ENCODE peak calls at places on chromosomes 12 and 14, in six cellular contexts. One of them, this sample, is unnamed.

GRCh38 chr12:19200261-19200660 is 70.7 kb downstream of the PLEKHA5 start:
- DNase-seq in sigmoid colon: no peak
- DNase-seq in esophagus squamous epithelium: no peak
- DNase-seq in adrenal gland: no peak
- DNase-seq in breast epithelium: no peak
- DNase-seq in stomach: no peak
- DNase-seq in this sample: no peak

GRCh38 chr14:100679707-100680438 is 46.8 kb upstream of the DLK1 start:
- DNase-seq in sigmoid colon: peak
- DNase-seq in esophagus squamous epithelium: no peak
- DNase-seq in adrenal gland: no peak
- DNase-seq in breast epithelium: no peak
- DNase-seq in stomach: no peak
- DNase-seq in this sample: peak

GRCh38 chr14:59254146-59254910 is 65.9 kb downstream of the DAAM1 start:
- DNase-seq in sigmoid colon: peak
- DNase-seq in esophagus squamous epithelium: no peak
- DNase-seq in adrenal gland: peak
- DNase-seq in breast epithelium: peak
- DNase-seq in stomach: peak
- DNase-seq in this sample: peak

GRCh38 chr12:110224379-110225304 is 56.4 kb upstream of the ATP2A2 start:
- DNase-seq in sigmoid colon: peak
- DNase-seq in esophagus squamous epithelium: no peak
- DNase-seq in adrenal gland: peak
- DNase-seq in breast epithelium: no peak
- DNase-seq in stomach: no peak
- DNase-seq in this sample: peak

GRCh38 chr14:85439696-85440328 is 90.1 kb upstream of the FLRT2 start:
- DNase-seq in sigmoid colon: no peak
- DNase-seq in esophagus squamous epithelium: no peak
- DNase-seq in adrenal gland: no peak
- DNase-seq in breast epithelium: no peak
- DNase-seq in stomach: no peak
- DNase-seq in this sample: no peak

GRCh38 chr12:44294649-44295048 is 458.8 kb downstream of the TMEM117 start:
- DNase-seq in sigmoid colon: no peak
- DNase-seq in esophagus squamous epithelium: no peak
- DNase-seq in adrenal gland: no peak
- DNase-seq in breast epithelium: no peak
- DNase-seq in stomach: no peak
- DNase-seq in this sample: no peak

GRCh38 chr14:71143391-71144290 is 236.4 kb downstream of the PCNX1 start:
- DNase-seq in sigmoid colon: no peak
- DNase-seq in esophagus squamous epithelium: no peak
- DNase-seq in adrenal gland: peak
- DNase-seq in breast epithelium: no peak
- DNase-seq in stomach: no peak
- DNase-seq in this sample: no peak

GRCh38 chr14:70655110-70655826 is 13.6 kb downstream of the TTC9 start:
- DNase-seq in sigmoid colon: no peak
- DNase-seq in esophagus squamous epithelium: peak
- DNase-seq in adrenal gland: no peak
- DNase-seq in breast epithelium: no peak
- DNase-seq in stomach: peak
- DNase-seq in this sample: no peak

GRCh38 chr12:86774841-86775386 is 518.7 kb upstream of the MGAT4C start:
- DNase-seq in sigmoid colon: no peak
- DNase-seq in esophagus squamous epithelium: no peak
- DNase-seq in adrenal gland: no peak
- DNase-seq in breast epithelium: no peak
- DNase-seq in stomach: no peak
- DNase-seq in this sample: no peak

GRCh38 chr12:109389146-109389545 is 41.4 kb downstream of the MYO1H start:
- DNase-seq in sigmoid colon: no peak
- DNase-seq in esophagus squamous epithelium: no peak
- DNase-seq in adrenal gland: no peak
- DNase-seq in breast epithelium: no peak
- DNase-seq in stomach: no peak
- DNase-seq in this sample: peak

GRCh38 chr14:63155511-63156189 is 48.6 kb upstream of the RHOJ start:
- DNase-seq in sigmoid colon: no peak
- DNase-seq in esophagus squamous epithelium: no peak
- DNase-seq in adrenal gland: no peak
- DNase-seq in breast epithelium: no peak
- DNase-seq in stomach: no peak
- DNase-seq in this sample: no peak

GRCh38 chr12:54287316-54288157 is 7.0 kb downstream of the HNRNPA1 start:
- DNase-seq in sigmoid colon: no peak
- DNase-seq in esophagus squamous epithelium: no peak
- DNase-seq in adrenal gland: no peak
- DNase-seq in breast epithelium: no peak
- DNase-seq in stomach: no peak
- DNase-seq in this sample: no peak
- TF ChIP-seq POLR2A in sigmoid colon: no peak
- TF ChIP-seq POLR2A in esophagus squamous epithelium: no peak
- TF ChIP-seq POLR2A in adrenal gland: no peak
- TF ChIP-seq POLR2A in breast epithelium: no peak
- TF ChIP-seq POLR2A in stomach: no peak
- TF ChIP-seq POLR2A in this sample: peak

DNA sequence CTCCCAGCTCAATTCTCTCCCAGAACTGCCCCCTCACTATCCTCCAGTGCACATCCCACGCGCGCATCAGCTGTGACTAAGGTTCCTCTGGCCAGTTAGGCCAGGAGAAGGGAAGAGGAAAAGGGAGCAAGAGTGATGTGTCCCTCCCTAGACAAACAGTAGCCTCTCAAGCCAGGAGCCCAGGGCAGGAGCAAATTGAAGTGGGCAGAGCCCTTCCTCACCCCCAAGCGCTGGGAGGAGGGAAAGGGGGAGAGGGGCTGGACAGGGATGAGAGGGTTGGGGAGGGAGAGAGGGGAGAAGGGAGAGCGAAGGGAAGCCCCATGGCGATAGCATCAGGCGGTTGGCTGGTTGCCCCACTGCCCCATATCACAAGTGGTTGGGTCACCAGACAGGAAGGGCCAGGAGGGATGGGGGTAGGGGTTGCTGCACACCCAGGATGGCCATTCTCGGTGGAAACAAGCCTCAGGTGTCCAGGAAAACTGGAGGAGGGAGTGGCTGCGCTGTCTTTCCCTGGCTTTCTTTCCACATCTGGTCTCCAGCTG is 1.1 kb downstream of the CD63 start:
- DNase-seq in sigmoid colon: peak
- DNase-seq in esophagus squamous epithelium: no peak
- DNase-seq in adrenal gland: peak
- DNase-seq in breast epithelium: peak
- DNase-seq in stomach: peak
- DNase-seq in this sample: peak
- TF ChIP-seq POLR2A in sigmoid colon: no peak
- TF ChIP-seq POLR2A in esophagus squamous epithelium: no peak
- TF ChIP-seq POLR2A in adrenal gland: no peak
- TF ChIP-seq POLR2A in breast epithelium: no peak
- TF ChIP-seq POLR2A in stomach: no peak
- TF ChIP-seq POLR2A in this sample: peak

GRCh38 chr14:98173291-98173690 is 1098.7 kb downstream of the BCL11B start:
- DNase-seq in sigmoid colon: no peak
- DNase-seq in esophagus squamous epithelium: no peak
- DNase-seq in adrenal gland: no peak
- DNase-seq in breast epithelium: no peak
- DNase-seq in stomach: no peak
- DNase-seq in this sample: no peak
- TF ChIP-seq POLR2A in sigmoid colon: no peak
- TF ChIP-seq POLR2A in esophagus squamous epithelium: no peak
- TF ChIP-seq POLR2A in adrenal gland: no peak
- TF ChIP-seq POLR2A in breast epithelium: no peak
- TF ChIP-seq POLR2A in stomach: no peak
- TF ChIP-seq POLR2A in this sample: no peak

GRCh38 chr14:94173885-94174621 is at the start of gene PPP4R4:
- DNase-seq in sigmoid colon: peak
- DNase-seq in esophagus squamous epithelium: no peak
- DNase-seq in adrenal gland: peak
- DNase-seq in breast epithelium: peak
- DNase-seq in stomach: peak
- DNase-seq in this sample: peak

GRCh38 chr14:94172545-94172944 is 1.6 kb upstream of the PPP4R4 start:
- DNase-seq in sigmoid colon: no peak
- DNase-seq in esophagus squamous epithelium: no peak
- DNase-seq in adrenal gland: no peak
- DNase-seq in breast epithelium: no peak
- DNase-seq in stomach: no peak
- DNase-seq in this sample: no peak

GRCh38 chr14:94170151-94170550 is 4.0 kb upstream of the PPP4R4 start:
- DNase-seq in sigmoid colon: no peak
- DNase-seq in esophagus squamous epithelium: no peak
- DNase-seq in adrenal gland: no peak
- DNase-seq in breast epithelium: no peak
- DNase-seq in stomach: no peak
- DNase-seq in this sample: no peak

GRCh38 chr14:94173471-94173884 is 644 bp upstream of the PPP4R4 start:
- DNase-seq in sigmoid colon: no peak
- DNase-seq in esophagus squamous epithelium: no peak
- DNase-seq in adrenal gland: no peak
- DNase-seq in breast epithelium: no peak
- DNase-seq in stomach: no peak
- DNase-seq in this sample: peak

GRCh38 chr14:94171208-94171607 is 2.9 kb upstream of the PPP4R4 start:
- DNase-seq in sigmoid colon: no peak
- DNase-seq in esophagus squamous epithelium: no peak
- DNase-seq in adrenal gland: no peak
- DNase-seq in breast epithelium: no peak
- DNase-seq in stomach: no peak
- DNase-seq in this sample: no peak
- TF ChIP-seq POLR2A in sigmoid colon: no peak
- TF ChIP-seq POLR2A in esophagus squamous epithelium: no peak
- TF ChIP-seq POLR2A in adrenal gland: no peak
- TF ChIP-seq POLR2A in breast epithelium: no peak
- TF ChIP-seq POLR2A in stomach: no peak
- TF ChIP-seq POLR2A in this sample: no peak

GRCh38 chr14:92106095-92106937 is at the start of gene ATXN3:
- DNase-seq in sigmoid colon: peak
- DNase-seq in esophagus squamous epithelium: peak
- DNase-seq in adrenal gland: peak
- DNase-seq in breast epithelium: peak
- DNase-seq in stomach: peak
- DNase-seq in this sample: peak
- TF ChIP-seq POLR2A in sigmoid colon: no peak
- TF ChIP-seq POLR2A in esophagus squamous epithelium: no peak
- TF ChIP-seq POLR2A in adrenal gland: no peak
- TF ChIP-seq POLR2A in breast epithelium: peak
- TF ChIP-seq POLR2A in stomach: no peak
- TF ChIP-seq POLR2A in this sample: peak

GRCh38 chr12:120224304-120225199 is 23.6 kb upstream of the RPLP0 start:
- DNase-seq in sigmoid colon: peak
- DNase-seq in esophagus squamous epithelium: no peak
- DNase-seq in adrenal gland: no peak
- DNase-seq in breast epithelium: no peak
- DNase-seq in stomach: peak
- DNase-seq in this sample: peak

GRCh38 chr12:120225200-120225558 is 24.3 kb upstream of the RPLP0 start:
- DNase-seq in sigmoid colon: no peak
- DNase-seq in esophagus squamous epithelium: no peak
- DNase-seq in adrenal gland: no peak
- DNase-seq in breast epithelium: no peak
- DNase-seq in stomach: no peak
- DNase-seq in this sample: peak

GRCh38 chr12:120228041-120228290 is 27.1 kb upstream of the RPLP0 start:
- DNase-seq in sigmoid colon: no peak
- DNase-seq in esophagus squamous epithelium: no peak
- DNase-seq in adrenal gland: no peak
- DNase-seq in breast epithelium: no peak
- DNase-seq in stomach: no peak
- DNase-seq in this sample: no peak

GRCh38 chr12:120227233-120228040 is 26.5 kb upstream of the RPLP0 start:
- DNase-seq in sigmoid colon: no peak
- DNase-seq in esophagus squamous epithelium: no peak
- DNase-seq in adrenal gland: no peak
- DNase-seq in breast epithelium: no peak
- DNase-seq in stomach: no peak
- DNase-seq in this sample: no peak

DNA sequence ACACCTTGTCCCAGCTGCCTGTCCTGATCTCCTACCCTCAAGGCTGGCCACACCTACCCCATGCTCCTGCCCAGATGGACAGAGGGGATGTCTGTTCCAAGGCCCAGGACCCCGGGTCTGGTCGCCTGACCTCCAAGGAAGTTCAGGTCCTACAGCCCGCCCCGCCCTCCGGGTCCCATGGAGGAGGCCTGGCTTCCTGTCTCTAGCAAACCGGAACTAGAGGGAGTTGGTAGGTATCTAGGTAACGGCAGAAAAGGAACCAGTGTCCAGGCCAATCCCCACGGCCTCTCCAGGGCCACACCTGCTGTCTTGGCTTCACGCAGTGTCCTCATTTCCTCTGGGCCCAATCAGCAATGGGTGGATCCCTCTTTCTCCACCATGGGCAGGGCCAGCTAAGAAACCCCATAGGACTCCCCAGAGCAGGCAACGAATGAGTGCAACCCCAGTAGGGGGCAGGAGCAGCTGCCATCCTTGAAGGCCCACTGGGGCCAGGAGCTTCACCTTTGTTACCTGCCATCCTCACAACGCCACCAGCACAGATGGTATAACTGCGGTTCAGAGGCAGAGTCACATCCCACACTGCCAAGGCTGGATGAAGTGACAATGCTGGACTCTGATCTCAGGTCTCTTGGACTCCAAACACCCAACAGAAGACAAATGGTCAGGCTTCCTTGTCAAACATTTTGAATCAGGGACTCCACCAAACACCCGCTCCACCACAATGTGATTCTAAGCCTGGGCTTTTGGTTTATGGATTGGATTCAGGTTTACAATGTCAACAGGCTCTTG is 25.1 kb upstream of the RPLP0 start:
- DNase-seq in sigmoid colon: peak
- DNase-seq in esophagus squamous epithelium: no peak
- DNase-seq in adrenal gland: no peak
- DNase-seq in breast epithelium: no peak
- DNase-seq in stomach: peak
- DNase-seq in this sample: peak
- TF ChIP-seq POLR2A in sigmoid colon: no peak
- TF ChIP-seq POLR2A in esophagus squamous epithelium: no peak
- TF ChIP-seq POLR2A in adrenal gland: no peak
- TF ChIP-seq POLR2A in breast epithelium: no peak
- TF ChIP-seq POLR2A in stomach: no peak
- TF ChIP-seq POLR2A in this sample: no peak

DNA sequence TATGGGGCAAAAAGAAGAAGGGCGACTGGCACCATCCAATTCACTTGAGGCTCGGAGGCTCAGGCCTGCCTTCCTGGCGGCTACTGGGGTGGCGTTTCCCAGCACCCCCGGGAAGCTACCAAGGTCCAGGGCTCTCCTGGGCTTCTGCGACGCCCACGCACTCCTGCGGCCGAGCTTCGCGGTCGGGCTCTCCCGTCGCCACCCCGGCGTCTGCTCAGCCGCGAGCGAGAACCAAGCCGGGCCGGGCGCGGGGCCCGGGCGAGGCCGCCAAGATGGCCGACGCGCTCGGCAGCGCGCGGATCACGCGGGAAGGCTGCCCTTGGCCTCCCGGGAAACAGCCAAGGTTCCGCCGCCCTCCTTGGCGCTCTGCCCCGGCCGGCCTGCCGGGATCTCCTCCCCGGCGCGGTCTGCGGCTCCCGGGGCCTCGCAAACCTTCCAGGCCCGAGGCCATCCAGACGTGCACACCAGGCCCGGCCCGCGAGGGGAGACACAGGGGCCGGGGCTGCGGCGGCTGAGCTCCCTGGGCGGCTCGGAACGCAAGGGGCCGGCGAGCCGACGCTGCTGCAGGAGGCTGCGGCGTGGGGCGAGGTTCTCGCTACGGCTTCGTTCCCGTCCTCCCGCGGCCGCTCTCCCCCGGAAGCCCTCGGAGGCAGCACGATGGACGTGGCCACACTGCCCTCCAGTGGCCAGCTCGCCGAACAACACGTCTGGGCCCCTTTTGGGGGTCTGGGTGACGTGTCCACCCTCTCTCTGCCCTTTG is 23.5 kb upstream of the ZFP36L1 start:
- DNase-seq in sigmoid colon: peak
- DNase-seq in esophagus squamous epithelium: peak
- DNase-seq in adrenal gland: peak
- DNase-seq in breast epithelium: peak
- DNase-seq in stomach: peak
- DNase-seq in this sample: peak
- TF ChIP-seq POLR2A in sigmoid colon: peak
- TF ChIP-seq POLR2A in esophagus squamous epithelium: no peak
- TF ChIP-seq POLR2A in adrenal gland: no peak
- TF ChIP-seq POLR2A in breast epithelium: no peak
- TF ChIP-seq POLR2A in stomach: no peak
- TF ChIP-seq POLR2A in this sample: peak

This sample was measured in erythroblast.